ENCODE peak calls at places on chromosomes 1 and 21, in eight cellular contexts. One of them, this sample, is unnamed.
A peak's percentile ranks its signal among the peaks of the same experiment; 100 is the strongest.

GRCh38 chr1:48996311-48996710 is 219.6 kb upstream of the BEND5 start:
- DNase-seq in fibroblast of pulmonary artery: no peak
- DNase-seq in psoas muscle: no peak
- DNase-seq in kidney tubule cell: no peak
- DNase-seq in GM13977: no peak
- DNase-seq in activated T-cell treated with anti-CD3 and anti-CD28 coated beads, Interleukin-2, amount 50 U/mL, for 4 hours: no peak
- DNase-seq in NCI-H1417: no peak
- DNase-seq in stimulated activated CD8-positive, alpha-beta memory T cell treated with anti-CD3 and anti-CD28 coated beads, Interleukin-15, amount 100 ng/mL, for 24 hours: no peak
- DNase-seq in this sample: no peak

GRCh38 chr1:234722904-234723588 is 113.1 kb upstream of the IRF2BP2 start:
- DNase-seq in NCI-H1417: no peak
- DNase-seq in fibroblast of pulmonary artery: peak; percentile 95
- DNase-seq in kidney tubule cell: peak; percentile 90
- DNase-seq in psoas muscle: peak; percentile 78
- DNase-seq in activated T-cell treated with anti-CD3 and anti-CD28 coated beads, Interleukin-2, amount 50 U/mL, for 4 hours: peak; percentile 70
- DNase-seq in stimulated activated CD8-positive, alpha-beta memory T cell treated with anti-CD3 and anti-CD28 coated beads, Interleukin-15, amount 100 ng/mL, for 24 hours: no peak
- DNase-seq in GM13977: no peak
- DNase-seq in this sample: no peak

GRCh38 chr1:70496181-70496580 is 85.1 kb downstream of the CTH start:
- DNase-seq in stimulated activated CD8-positive, alpha-beta memory T cell treated with anti-CD3 and anti-CD28 coated beads, Interleukin-15, amount 100 ng/mL, for 24 hours: no peak
- DNase-seq in psoas muscle: no peak
- DNase-seq in kidney tubule cell: no peak
- DNase-seq in NCI-H1417: peak; percentile 25
- DNase-seq in GM13977: no peak
- DNase-seq in activated T-cell treated with anti-CD3 and anti-CD28 coated beads, Interleukin-2, amount 50 U/mL, for 4 hours: no peak
- DNase-seq in fibroblast of pulmonary artery: no peak
- DNase-seq in this sample: no peak

GRCh38 chr1:37073752-37074151 is 39.4 kb upstream of the GRIK3 start:
- DNase-seq in GM13977: no peak
- DNase-seq in psoas muscle: no peak
- DNase-seq in NCI-H1417: peak; percentile 40
- DNase-seq in kidney tubule cell: no peak
- DNase-seq in fibroblast of pulmonary artery: no peak
- DNase-seq in stimulated activated CD8-positive, alpha-beta memory T cell treated with anti-CD3 and anti-CD28 coated beads, Interleukin-15, amount 100 ng/mL, for 24 hours: no peak
- DNase-seq in activated T-cell treated with anti-CD3 and anti-CD28 coated beads, Interleukin-2, amount 50 U/mL, for 4 hours: no peak
- DNase-seq in this sample: no peak

GRCh38 chr1:50929376-50929958 is 30.6 kb downstream of the FAF1 start:
- DNase-seq in fibroblast of pulmonary artery: peak; percentile 68
- DNase-seq in stimulated activated CD8-positive, alpha-beta memory T cell treated with anti-CD3 and anti-CD28 coated beads, Interleukin-15, amount 100 ng/mL, for 24 hours: no peak
- DNase-seq in activated T-cell treated with anti-CD3 and anti-CD28 coated beads, Interleukin-2, amount 50 U/mL, for 4 hours: no peak
- DNase-seq in NCI-H1417: peak; percentile 55
- DNase-seq in psoas muscle: no peak
- DNase-seq in GM13977: no peak
- DNase-seq in kidney tubule cell: peak; percentile 45
- DNase-seq in this sample: no peak

GRCh38 chr1:198128528-198128927 is 28.3 kb upstream of the NEK7 start:
- DNase-seq in NCI-H1417: no peak
- DNase-seq in kidney tubule cell: no peak
- DNase-seq in activated T-cell treated with anti-CD3 and anti-CD28 coated beads, Interleukin-2, amount 50 U/mL, for 4 hours: no peak
- DNase-seq in fibroblast of pulmonary artery: no peak
- DNase-seq in psoas muscle: no peak
- DNase-seq in GM13977: no peak
- DNase-seq in stimulated activated CD8-positive, alpha-beta memory T cell treated with anti-CD3 and anti-CD28 coated beads, Interleukin-15, amount 100 ng/mL, for 24 hours: no peak
- DNase-seq in this sample: no peak

GRCh38 chr1:30476911-30477459 is 246.4 kb downstream of the MATN1 start:
- DNase-seq in psoas muscle: no peak
- DNase-seq in kidney tubule cell: no peak
- DNase-seq in activated T-cell treated with anti-CD3 and anti-CD28 coated beads, Interleukin-2, amount 50 U/mL, for 4 hours: no peak
- DNase-seq in stimulated activated CD8-positive, alpha-beta memory T cell treated with anti-CD3 and anti-CD28 coated beads, Interleukin-15, amount 100 ng/mL, for 24 hours: no peak
- DNase-seq in GM13977: no peak
- DNase-seq in fibroblast of pulmonary artery: no peak
- DNase-seq in NCI-H1417: no peak
- DNase-seq in this sample: no peak

GRCh38 chr1:197774691-197775281 is 494 bp downstream of the DENND1B start:
- DNase-seq in kidney tubule cell: peak; percentile 51
- DNase-seq in fibroblast of pulmonary artery: peak; percentile 34
- DNase-seq in NCI-H1417: peak; percentile 80
- DNase-seq in activated T-cell treated with anti-CD3 and anti-CD28 coated beads, Interleukin-2, amount 50 U/mL, for 4 hours: peak; percentile 44
- DNase-seq in stimulated activated CD8-positive, alpha-beta memory T cell treated with anti-CD3 and anti-CD28 coated beads, Interleukin-15, amount 100 ng/mL, for 24 hours: peak; percentile 25
- DNase-seq in GM13977: peak; percentile 62
- DNase-seq in psoas muscle: peak; percentile 57
- DNase-seq in this sample: peak; percentile 46

GRCh38 chr1:62682531-62682930 is 5.7 kb downstream of the DOCK7 start:
- DNase-seq in NCI-H1417: no peak
- DNase-seq in kidney tubule cell: peak; percentile 66
- DNase-seq in GM13977: no peak
- DNase-seq in stimulated activated CD8-positive, alpha-beta memory T cell treated with anti-CD3 and anti-CD28 coated beads, Interleukin-15, amount 100 ng/mL, for 24 hours: no peak
- DNase-seq in fibroblast of pulmonary artery: peak; percentile 18
- DNase-seq in psoas muscle: no peak
- DNase-seq in activated T-cell treated with anti-CD3 and anti-CD28 coated beads, Interleukin-2, amount 50 U/mL, for 4 hours: no peak
- DNase-seq in this sample: no peak

GRCh38 chr1:66475940-66476339 is 58.0 kb upstream of the SGIP1 start:
- DNase-seq in stimulated activated CD8-positive, alpha-beta memory T cell treated with anti-CD3 and anti-CD28 coated beads, Interleukin-15, amount 100 ng/mL, for 24 hours: no peak
- DNase-seq in NCI-H1417: no peak
- DNase-seq in activated T-cell treated with anti-CD3 and anti-CD28 coated beads, Interleukin-2, amount 50 U/mL, for 4 hours: no peak
- DNase-seq in fibroblast of pulmonary artery: no peak
- DNase-seq in kidney tubule cell: no peak
- DNase-seq in psoas muscle: no peak
- DNase-seq in GM13977: no peak
- DNase-seq in this sample: no peak

GRCh38 chr1:203985044-203985443 is 87.9 kb upstream of the SOX13 start:
- DNase-seq in NCI-H1417: no peak
- DNase-seq in kidney tubule cell: no peak
- DNase-seq in psoas muscle: no peak
- DNase-seq in fibroblast of pulmonary artery: no peak
- DNase-seq in activated T-cell treated with anti-CD3 and anti-CD28 coated beads, Interleukin-2, amount 50 U/mL, for 4 hours: no peak
- DNase-seq in stimulated activated CD8-positive, alpha-beta memory T cell treated with anti-CD3 and anti-CD28 coated beads, Interleukin-15, amount 100 ng/mL, for 24 hours: no peak
- DNase-seq in GM13977: no peak
- DNase-seq in this sample: no peak

GRCh38 chr1:1996207-1996651 is 7.4 kb downstream of the CFAP74 start:
- DNase-seq in activated T-cell treated with anti-CD3 and anti-CD28 coated beads, Interleukin-2, amount 50 U/mL, for 4 hours: no peak
- DNase-seq in GM13977: no peak
- DNase-seq in psoas muscle: no peak
- DNase-seq in fibroblast of pulmonary artery: peak; percentile 60
- DNase-seq in NCI-H1417: no peak
- DNase-seq in stimulated activated CD8-positive, alpha-beta memory T cell treated with anti-CD3 and anti-CD28 coated beads, Interleukin-15, amount 100 ng/mL, for 24 hours: no peak
- DNase-seq in kidney tubule cell: no peak
- DNase-seq in this sample: no peak

GRCh38 chr21:34008618-34009017 is 64.8 kb upstream of the MRPS6 start:
- DNase-seq in activated T-cell treated with anti-CD3 and anti-CD28 coated beads, Interleukin-2, amount 50 U/mL, for 4 hours: no peak
- DNase-seq in fibroblast of pulmonary artery: no peak
- DNase-seq in NCI-H1417: no peak
- DNase-seq in kidney tubule cell: no peak
- DNase-seq in psoas muscle: no peak
- DNase-seq in stimulated activated CD8-positive, alpha-beta memory T cell treated with anti-CD3 and anti-CD28 coated beads, Interleukin-15, amount 100 ng/mL, for 24 hours: no peak
- DNase-seq in GM13977: no peak
- DNase-seq in this sample: no peak

GRCh38 chr1:94805912-94806311 is 14.2 kb upstream of the SLC44A3 start:
- DNase-seq in activated T-cell treated with anti-CD3 and anti-CD28 coated beads, Interleukin-2, amount 50 U/mL, for 4 hours: peak; percentile 27
- DNase-seq in kidney tubule cell: peak; percentile 67
- DNase-seq in stimulated activated CD8-positive, alpha-beta memory T cell treated with anti-CD3 and anti-CD28 coated beads, Interleukin-15, amount 100 ng/mL, for 24 hours: no peak
- DNase-seq in GM13977: peak; percentile 53
- DNase-seq in psoas muscle: no peak
- DNase-seq in NCI-H1417: peak; percentile 71
- DNase-seq in fibroblast of pulmonary artery: peak; percentile 82
- DNase-seq in this sample: peak; percentile 50

GRCh38 chr1:51301152-51301843 is 29.1 kb downstream of the TTC39A start:
- DNase-seq in NCI-H1417: no peak
- DNase-seq in kidney tubule cell: no peak
- DNase-seq in GM13977: peak; percentile 58
- DNase-seq in fibroblast of pulmonary artery: no peak
- DNase-seq in activated T-cell treated with anti-CD3 and anti-CD28 coated beads, Interleukin-2, amount 50 U/mL, for 4 hours: no peak
- DNase-seq in stimulated activated CD8-positive, alpha-beta memory T cell treated with anti-CD3 and anti-CD28 coated beads, Interleukin-15, amount 100 ng/mL, for 24 hours: no peak
- DNase-seq in psoas muscle: no peak
- DNase-seq in this sample: no peak

GRCh38 chr1:247576514-247576913 is 11.6 kb upstream of the OR2G2 start:
- DNase-seq in activated T-cell treated with anti-CD3 and anti-CD28 coated beads, Interleukin-2, amount 50 U/mL, for 4 hours: no peak
- DNase-seq in GM13977: peak; percentile 22
- DNase-seq in NCI-H1417: peak; percentile 31
- DNase-seq in kidney tubule cell: no peak
- DNase-seq in stimulated activated CD8-positive, alpha-beta memory T cell treated with anti-CD3 and anti-CD28 coated beads, Interleukin-15, amount 100 ng/mL, for 24 hours: no peak
- DNase-seq in fibroblast of pulmonary artery: peak; percentile 6
- DNase-seq in psoas muscle: no peak
- DNase-seq in this sample: no peak

GRCh38 chr21:29114765-29115164 is 15.7 kb upstream of the MAP3K7CL start:
- DNase-seq in fibroblast of pulmonary artery: peak; percentile 38
- DNase-seq in stimulated activated CD8-positive, alpha-beta memory T cell treated with anti-CD3 and anti-CD28 coated beads, Interleukin-15, amount 100 ng/mL, for 24 hours: no peak
- DNase-seq in kidney tubule cell: peak; percentile 78
- DNase-seq in NCI-H1417: peak; percentile 14
- DNase-seq in psoas muscle: no peak
- DNase-seq in GM13977: no peak
- DNase-seq in activated T-cell treated with anti-CD3 and anti-CD28 coated beads, Interleukin-2, amount 50 U/mL, for 4 hours: no peak
- DNase-seq in this sample: no peak

GRCh38 chr1:29639741-29640427 is 403.6 kb downstream of the PTPRU start:
- DNase-seq in GM13977: no peak
- DNase-seq in psoas muscle: no peak
- DNase-seq in fibroblast of pulmonary artery: peak; percentile 28
- DNase-seq in stimulated activated CD8-positive, alpha-beta memory T cell treated with anti-CD3 and anti-CD28 coated beads, Interleukin-15, amount 100 ng/mL, for 24 hours: no peak
- DNase-seq in activated T-cell treated with anti-CD3 and anti-CD28 coated beads, Interleukin-2, amount 50 U/mL, for 4 hours: no peak
- DNase-seq in kidney tubule cell: peak; percentile 96
- DNase-seq in NCI-H1417: no peak
- DNase-seq in this sample: no peak